ENCODE peak calls at places on chromosomes 3 and 15, in four cellular contexts. One of them, this sample, is unnamed.

GRCh38 chr15:53979051-53979788 is 979 bp downstream of the UNC13C start:
- DNase-seq in CD8-positive, alpha-beta T cell: no peak
- DNase-seq in stomach: no peak
- DNase-seq in cardiac muscle cell: no peak
- DNase-seq in this sample: no peak

GRCh38 chr3:101850327-101851048 is 1.2 kb downstream of the NFKBIZ start:
- DNase-seq in CD8-positive, alpha-beta T cell: peak
- DNase-seq in stomach: no peak
- DNase-seq in cardiac muscle cell: peak
- DNase-seq in this sample: no peak

GRCh38 chr15:25092661-25093060 is 137.9 kb downstream of the SNRPN start:
- DNase-seq in stomach: no peak
- DNase-seq in CD8-positive, alpha-beta T cell: no peak
- DNase-seq in cardiac muscle cell: no peak
- DNase-seq in this sample: no peak

GRCh38 chr3:73623316-73623715 is 1.4 kb downstream of the PDZRN3 start:
- DNase-seq in stomach: no peak
- DNase-seq in cardiac muscle cell: peak
- DNase-seq in CD8-positive, alpha-beta T cell: no peak
- DNase-seq in this sample: no peak

GRCh38 chr3:8882171-8882593 is 81.1 kb downstream of the RAD18 start:
- DNase-seq in CD8-positive, alpha-beta T cell: no peak
- DNase-seq in cardiac muscle cell: no peak
- DNase-seq in stomach: no peak
- DNase-seq in this sample: no peak

GRCh38 chr15:31300981-31301686 is 25.5 kb upstream of the KLF13 start:
- DNase-seq in stomach: no peak
- DNase-seq in CD8-positive, alpha-beta T cell: no peak
- DNase-seq in cardiac muscle cell: no peak
- DNase-seq in this sample: no peak

GRCh38 chr3:12964713-12965612 is 108.3 kb downstream of the IQSEC1 start:
- DNase-seq in CD8-positive, alpha-beta T cell: no peak
- DNase-seq in stomach: no peak
- DNase-seq in cardiac muscle cell: no peak
- DNase-seq in this sample: no peak

GRCh38 chr3:122003112-122003511 is 18.9 kb downstream of the ILDR1 start:
- DNase-seq in CD8-positive, alpha-beta T cell: no peak
- DNase-seq in cardiac muscle cell: no peak
- DNase-seq in stomach: no peak
- DNase-seq in this sample: no peak

GRCh38 chr3:57007513-57008415 is 52.7 kb upstream of the SPATA12 start:
- DNase-seq in cardiac muscle cell: peak
- DNase-seq in stomach: peak
- DNase-seq in CD8-positive, alpha-beta T cell: no peak
- DNase-seq in this sample: peak

GRCh38 chr3:131903988-131904415 is 130.8 kb downstream of the CPNE4 start:
- DNase-seq in cardiac muscle cell: peak
- DNase-seq in stomach: no peak
- DNase-seq in CD8-positive, alpha-beta T cell: no peak
- DNase-seq in this sample: peak

GRCh38 chr15:34046471-34047145 is 7.6 kb upstream of the AVEN start:
- DNase-seq in cardiac muscle cell: no peak
- DNase-seq in stomach: no peak
- DNase-seq in CD8-positive, alpha-beta T cell: no peak
- DNase-seq in this sample: no peak

GRCh38 chr15:74619916-74620635 is 4.4 kb downstream of the CLK3 start:
- DNase-seq in cardiac muscle cell: no peak
- DNase-seq in stomach: no peak
- DNase-seq in CD8-positive, alpha-beta T cell: no peak
- DNase-seq in this sample: no peak

GRCh38 chr15:33031324-33031736 is 163.2 kb downstream of the FMN1 start:
- DNase-seq in cardiac muscle cell: no peak
- DNase-seq in CD8-positive, alpha-beta T cell: no peak
- DNase-seq in stomach: no peak
- DNase-seq in this sample: no peak

GRCh38 chr15:99021027-99021624 is 13.5 kb upstream of the PGPEP1L start:
- DNase-seq in CD8-positive, alpha-beta T cell: no peak
- DNase-seq in cardiac muscle cell: no peak
- DNase-seq in stomach: no peak
- DNase-seq in this sample: no peak

GRCh38 chr3:98812851-98813374 is 49.8 kb downstream of the ST3GAL6 start:
- DNase-seq in stomach: peak
- DNase-seq in CD8-positive, alpha-beta T cell: no peak
- DNase-seq in cardiac muscle cell: peak
- DNase-seq in this sample: no peak

GRCh38 chr3:192433704-192434103 is 293.6 kb downstream of the FGF12 start:
- DNase-seq in cardiac muscle cell: no peak
- DNase-seq in CD8-positive, alpha-beta T cell: no peak
- DNase-seq in stomach: no peak
- DNase-seq in this sample: no peak

GRCh38 chr15:48859426-48859825 is 18.5 kb upstream of the EID1 start:
- DNase-seq in cardiac muscle cell: no peak
- DNase-seq in stomach: no peak
- DNase-seq in CD8-positive, alpha-beta T cell: no peak
- DNase-seq in this sample: no peak

GRCh38 chr3:69890094-69890493 is 109.4 kb upstream of the SAMMSON start:
- DNase-seq in stomach: no peak
- DNase-seq in cardiac muscle cell: no peak
- DNase-seq in CD8-positive, alpha-beta T cell: no peak
- DNase-seq in this sample: no peak

GRCh38 chr15:90883971-90884718 is at the start of gene FES:
- DNase-seq in cardiac muscle cell: peak
- DNase-seq in CD8-positive, alpha-beta T cell: no peak
- DNase-seq in stomach: peak
- DNase-seq in this sample: peak

GRCh38 chr3:189863031-189863430 is 231.8 kb downstream of the TP63 start:
- DNase-seq in CD8-positive, alpha-beta T cell: no peak
- DNase-seq in stomach: no peak
- DNase-seq in cardiac muscle cell: peak
- DNase-seq in this sample: no peak

GRCh38 chr3:187130346-187131066 is 8.8 kb downstream of the RPL39L start:
- DNase-seq in CD8-positive, alpha-beta T cell: no peak
- DNase-seq in cardiac muscle cell: peak
- DNase-seq in stomach: no peak
- DNase-seq in this sample: no peak

GRCh38 chr15:42732095-42732827 is 4.7 kb downstream of the CDAN1 start:
- DNase-seq in CD8-positive, alpha-beta T cell: no peak
- DNase-seq in stomach: no peak
- DNase-seq in cardiac muscle cell: no peak
- DNase-seq in this sample: peak

GRCh38 chr3:106425021-106425420 is 556.2 kb upstream of the CBLB start:
- DNase-seq in stomach: no peak
- DNase-seq in cardiac muscle cell: peak
- DNase-seq in CD8-positive, alpha-beta T cell: no peak
- DNase-seq in this sample: no peak

GRCh38 chr3:29481969-29482767 is 201.3 kb downstream of the RBMS3 start:
- DNase-seq in cardiac muscle cell: no peak
- DNase-seq in stomach: no peak
- DNase-seq in CD8-positive, alpha-beta T cell: no peak
- DNase-seq in this sample: no peak

GRCh38 chr3:54146383-54147239 is 24.3 kb downstream of the CACNA2D3 start:
- DNase-seq in CD8-positive, alpha-beta T cell: no peak
- DNase-seq in stomach: peak
- DNase-seq in cardiac muscle cell: peak
- DNase-seq in this sample: peak

GRCh38 chr3:188385295-188385694 is 231.3 kb downstream of the LPP start:
- DNase-seq in cardiac muscle cell: no peak
- DNase-seq in stomach: no peak
- DNase-seq in CD8-positive, alpha-beta T cell: no peak
- DNase-seq in this sample: peak

GRCh38 chr3:10770547-10770946 is 45.5 kb upstream of the SLC6A11 start:
- DNase-seq in stomach: no peak
- DNase-seq in CD8-positive, alpha-beta T cell: no peak
- DNase-seq in cardiac muscle cell: no peak
- DNase-seq in this sample: no peak

GRCh38 chr15:42494998-42495360 is 455 bp upstream of the SNAP23 start:
- DNase-seq in CD8-positive, alpha-beta T cell: no peak
- DNase-seq in stomach: peak
- DNase-seq in cardiac muscle cell: peak
- DNase-seq in this sample: peak

GRCh38 chr3:124791639-124792111 is 61.4 kb downstream of the UMPS start:
- DNase-seq in CD8-positive, alpha-beta T cell: no peak
- DNase-seq in stomach: no peak
- DNase-seq in cardiac muscle cell: peak
- DNase-seq in this sample: peak

GRCh38 chr3:87742250-87742649 is 316.6 kb downstream of the CGGBP1 start:
- DNase-seq in CD8-positive, alpha-beta T cell: no peak
- DNase-seq in stomach: no peak
- DNase-seq in cardiac muscle cell: no peak
- DNase-seq in this sample: no peak

GRCh38 chr3:37301980-37302379 is 127.6 kb upstream of the LRRFIP2 start:
- DNase-seq in CD8-positive, alpha-beta T cell: no peak
- DNase-seq in stomach: no peak
- DNase-seq in cardiac muscle cell: no peak
- DNase-seq in this sample: no peak

GRCh38 chr3:49805367-49805782 is 2.3 kb downstream of the INKA1 start:
- DNase-seq in cardiac muscle cell: peak
- DNase-seq in stomach: peak
- DNase-seq in CD8-positive, alpha-beta T cell: no peak
- DNase-seq in this sample: peak

GRCh38 chr3:123031051-123031450 is 3.5 kb upstream of the SEMA5B start:
- DNase-seq in cardiac muscle cell: no peak
- DNase-seq in CD8-positive, alpha-beta T cell: no peak
- DNase-seq in stomach: no peak
- DNase-seq in this sample: no peak

GRCh38 chr15:60004019-60004845 is at the start of gene FOXB1:
- DNase-seq in stomach: no peak
- DNase-seq in CD8-positive, alpha-beta T cell: peak
- DNase-seq in cardiac muscle cell: no peak
- DNase-seq in this sample: no peak

GRCh38 chr3:168322941-168323340 is 227.2 kb upstream of the GOLIM4 start:
- DNase-seq in cardiac muscle cell: no peak
- DNase-seq in stomach: no peak
- DNase-seq in CD8-positive, alpha-beta T cell: no peak
- DNase-seq in this sample: no peak

GRCh38 chr3:14235003-14235876 is 56.6 kb downstream of the LSM3 start:
- DNase-seq in CD8-positive, alpha-beta T cell: no peak
- DNase-seq in stomach: peak
- DNase-seq in cardiac muscle cell: no peak
- DNase-seq in this sample: no peak

GRCh38 chr3:122314467-122314866 is 10.6 kb upstream of the CSTA start:
- DNase-seq in stomach: no peak
- DNase-seq in CD8-positive, alpha-beta T cell: no peak
- DNase-seq in cardiac muscle cell: no peak
- DNase-seq in this sample: no peak

GRCh38 chr3:71695000-71695482 is 30.2 kb downstream of the EIF4E3 start:
- DNase-seq in cardiac muscle cell: no peak
- DNase-seq in CD8-positive, alpha-beta T cell: no peak
- DNase-seq in stomach: no peak
- DNase-seq in this sample: no peak

GRCh38 chr3:141401584-141402475 is 33.5 kb downstream of the ZBTB38 start:
- DNase-seq in stomach: peak
- DNase-seq in CD8-positive, alpha-beta T cell: no peak
- DNase-seq in cardiac muscle cell: peak
- DNase-seq in this sample: peak
- H3K27ac ChIP-seq in stomach: peak
- H3K27ac ChIP-seq in CD8-positive, alpha-beta T cell: peak
- H3K27ac ChIP-seq in cardiac muscle cell: peak
- H3K27ac ChIP-seq in this sample: peak

DNA sequence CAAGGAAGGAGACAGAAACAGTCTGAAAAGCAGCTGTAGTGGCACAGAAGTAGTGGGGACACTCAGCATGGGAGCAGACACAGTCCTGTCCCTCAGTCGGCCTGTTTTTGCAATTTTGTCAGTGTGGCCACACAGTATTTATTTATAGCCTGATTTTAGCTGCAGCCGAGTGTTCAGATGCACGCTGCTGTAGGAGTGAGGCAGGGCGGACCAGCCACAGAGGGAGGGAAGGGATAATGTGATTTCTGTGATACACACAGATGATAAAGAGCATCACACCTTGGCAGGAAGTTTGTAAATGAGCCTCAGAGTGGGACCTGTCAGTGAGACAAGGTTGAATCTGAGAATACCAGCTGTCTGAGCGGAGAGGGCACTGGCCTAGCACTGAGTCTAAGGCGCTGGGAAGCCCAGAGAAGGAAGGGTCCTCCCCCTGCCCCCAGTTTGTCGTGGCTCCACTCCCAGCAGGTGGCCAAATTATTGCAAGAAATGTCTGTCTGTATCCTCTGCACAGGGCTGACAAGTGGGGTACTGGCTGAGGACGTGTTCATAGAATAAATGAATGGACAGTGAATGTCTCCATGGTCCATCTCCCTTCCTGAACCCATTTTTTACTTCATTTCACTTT is 3.8 kb downstream of the PSTPIP1 start:
- DNase-seq in CD8-positive, alpha-beta T cell: no peak
- DNase-seq in cardiac muscle cell: no peak
- DNase-seq in stomach: no peak
- DNase-seq in this sample: peak
- H3K27ac ChIP-seq in CD8-positive, alpha-beta T cell: peak
- H3K27ac ChIP-seq in cardiac muscle cell: no peak
- H3K27ac ChIP-seq in stomach: no peak
- H3K27ac ChIP-seq in this sample: no peak

GRCh38 chr3:141737108-141737507 is 990 bp upstream of the RNF7 start:
- DNase-seq in cardiac muscle cell: no peak
- DNase-seq in CD8-positive, alpha-beta T cell: no peak
- DNase-seq in stomach: no peak
- DNase-seq in this sample: no peak
- H3K27ac ChIP-seq in cardiac muscle cell: no peak
- H3K27ac ChIP-seq in CD8-positive, alpha-beta T cell: no peak
- H3K27ac ChIP-seq in stomach: no peak
- H3K27ac ChIP-seq in this sample: no peak

GRCh38 chr3:176595307-176595706 is 602.0 kb downstream of the TBL1XR1 start:
- DNase-seq in CD8-positive, alpha-beta T cell: no peak
- DNase-seq in stomach: no peak
- DNase-seq in cardiac muscle cell: no peak
- DNase-seq in this sample: no peak
- H3K27ac ChIP-seq in CD8-positive, alpha-beta T cell: no peak
- H3K27ac ChIP-seq in stomach: no peak
- H3K27ac ChIP-seq in cardiac muscle cell: no peak
- H3K27ac ChIP-seq in this sample: no peak

GRCh38 chr3:112640333-112640863 is 545 bp downstream of the CCDC80 start:
- DNase-seq in cardiac muscle cell: peak
- DNase-seq in CD8-positive, alpha-beta T cell: no peak
- DNase-seq in stomach: no peak
- DNase-seq in this sample: no peak
- H3K27ac ChIP-seq in cardiac muscle cell: peak
- H3K27ac ChIP-seq in CD8-positive, alpha-beta T cell: no peak
- H3K27ac ChIP-seq in stomach: peak
- H3K27ac ChIP-seq in this sample: peak

This sample was measured in aorta.